ENCODE peak calls at places on chromosomes 7 and 10, in five cellular contexts. S is kidney epithelial cell, K is cardiac fibroblast, L is HepG2, T is stomach. V is an unnamed sample.
A peak's percentile ranks its signal among the peaks of the same experiment; 100 is the strongest.

GRCh38 chr7:146449625-146450024 is 333.0 kb downstream of the CNTNAP2 start:
- DNase-seq in T (no peak), S (no peak), L (no peak), K (no peak), V (no peak)

GRCh38 chr10:49605177-49605938 is 4.8 kb upstream of the SLC18A3 start:
- DNase-seq in T (peak; percentile 10), L (no peak), S (no peak), K (no peak), V (no peak)

GRCh38 chr10:76117949-76118348 is 686.5 kb downstream of the LRMDA start:
- DNase-seq in S (no peak), L (no peak), T (no peak), K (peak; percentile 71), V (no peak)

GRCh38 chr10:119489572-119490326 is 52.8 kb downstream of the RGS10 start:
- DNase-seq in S (no peak), T (peak; percentile 36), L (peak; percentile 16), K (peak; percentile 49), V (no peak)

GRCh38 chr10:107552963-107553362 is 388.5 kb upstream of the SORCS1 start:
- DNase-seq in T (no peak), L (no peak), S (no peak), K (no peak), V (no peak)

GRCh38 chr10:8128511-8128910 is 74.0 kb downstream of the GATA3 start:
- DNase-seq in K (no peak), S (no peak), T (no peak), L (no peak), V (peak; percentile 65)

GRCh38 chr10:26550774-26551526 is 112.8 kb downstream of the APBB1IP start:
- DNase-seq in K (no peak), S (no peak), T (no peak), L (peak; percentile 27), V (no peak)

GRCh38 chr10:51273572-51273971 is 199.3 kb downstream of the PRKG1 start:
- DNase-seq in K (no peak), L (no peak), S (no peak), T (no peak), V (no peak)

GRCh38 chr10:44930904-44931620 is 19.9 kb downstream of the TMEM72 start:
- DNase-seq in L (no peak), K (no peak), T (no peak), S (no peak), V (no peak)

GRCh38 chr10:114184276-114184675 is 5.1 kb downstream of the TDRD1 start:
- DNase-seq in S (no peak), K (no peak), L (no peak), T (no peak), V (no peak)

GRCh38 chr7:78130443-78131200 is 332.0 kb downstream of the PHTF2 start:
- DNase-seq in K (no peak), L (no peak), T (no peak), S (no peak), V (no peak)

GRCh38 chr10:7507887-7508726 is 97.3 kb upstream of the SFMBT2 start:
- DNase-seq in S (no peak), K (no peak), L (no peak), T (no peak), V (no peak)

GRCh38 chr10:103793920-103794883 is 61.2 kb downstream of the SH3PXD2A start:
- DNase-seq in T (peak; percentile 92), L (peak; percentile 99), K (no peak), S (no peak), V (peak; percentile 93)

GRCh38 chr7:89247207-89247606 is 451.7 kb upstream of the TEX47 start:
- DNase-seq in K (no peak), L (no peak), S (no peak), T (no peak), V (no peak)

GRCh38 chr10:113617086-113617485 is 46.8 kb downstream of the NRAP start:
- DNase-seq in T (no peak), S (no peak), K (no peak), L (no peak), V (no peak)

GRCh38 chr10:4816966-4817365 is 9.0 kb upstream of the AKR1E2 start:
- DNase-seq in K (no peak), S (no peak), L (no peak), T (no peak), V (no peak)

GRCh38 chr10:73758704-73759511 is 14.7 kb downstream of the SEC24C start:
- DNase-seq in L (no peak), T (no peak), K (no peak), S (no peak), V (no peak)

GRCh38 chr10:62852961-62853702 is 37.0 kb upstream of the EGR2 start:
- DNase-seq in K (no peak), L (no peak), S (no peak), T (no peak), V (no peak)

GRCh38 chr7:149223176-149223575 is 16.3 kb upstream of the ZNF212 start:
- DNase-seq in K (no peak), T (no peak), L (no peak), S (no peak), V (no peak)

GRCh38 chr7:6640246-6640721 is 3.2 kb downstream of the ZNF316 start:
- DNase-seq in K (peak; percentile 76), L (no peak), T (no peak), S (no peak), V (no peak)

GRCh38 chr10:3163879-3164278 is 8.7 kb downstream of the PITRM1 start:
- DNase-seq in K (no peak), T (no peak), L (no peak), S (no peak), V (no peak)

GRCh38 chr7:151568951-151569652 is 49.4 kb upstream of the RHEB start:
- DNase-seq in K (no peak), L (no peak), S (no peak), T (no peak), V (no peak)

GRCh38 chr10:133236411-133237240 is 1.0 kb upstream of the VENTX start:
- DNase-seq in S (no peak), T (no peak), L (no peak), K (no peak), V (no peak)

GRCh38 chr7:85447004-85447403 is 260.1 kb upstream of the SEMA3D start:
- DNase-seq in T (no peak), K (no peak), S (no peak), L (no peak), V (no peak)

GRCh38 chr7:18724311-18724710 is 228.8 kb downstream of the HDAC9 start:
- DNase-seq in S (no peak), K (peak; percentile 44), L (no peak), T (no peak), V (no peak)

GRCh38 chr7:132009778-132010177 is 453.4 kb upstream of the PODXL start:
- DNase-seq in S (no peak), K (peak; percentile 11), L (no peak), T (no peak), V (no peak)

GRCh38 chr10:35783305-35783838 is 141.3 kb upstream of the FZD8 start:
- DNase-seq in K (peak; percentile 54), S (peak; percentile 81), L (no peak), T (no peak), V (no peak)

GRCh38 chr7:94294471-94295131 is 100.1 kb upstream of the COL1A2 start:
- DNase-seq in L (no peak), S (no peak), K (no peak), T (no peak), V (no peak)

GRCh38 chr7:94296886-94297285 is 97.8 kb upstream of the COL1A2 start:
- DNase-seq in T (no peak), K (peak; percentile 50), S (no peak), L (no peak), V (no peak)

GRCh38 chr7:94298943-94299342 is 95.8 kb upstream of the COL1A2 start:
- DNase-seq in K (peak; percentile 86), T (no peak), L (no peak), S (no peak), V (no peak)

GRCh38 chr7:94297397-94297838 is 97.3 kb upstream of the COL1A2 start:
- DNase-seq in K (peak; percentile 99), L (no peak), S (no peak), T (peak; percentile 32), V (no peak)

DNA sequence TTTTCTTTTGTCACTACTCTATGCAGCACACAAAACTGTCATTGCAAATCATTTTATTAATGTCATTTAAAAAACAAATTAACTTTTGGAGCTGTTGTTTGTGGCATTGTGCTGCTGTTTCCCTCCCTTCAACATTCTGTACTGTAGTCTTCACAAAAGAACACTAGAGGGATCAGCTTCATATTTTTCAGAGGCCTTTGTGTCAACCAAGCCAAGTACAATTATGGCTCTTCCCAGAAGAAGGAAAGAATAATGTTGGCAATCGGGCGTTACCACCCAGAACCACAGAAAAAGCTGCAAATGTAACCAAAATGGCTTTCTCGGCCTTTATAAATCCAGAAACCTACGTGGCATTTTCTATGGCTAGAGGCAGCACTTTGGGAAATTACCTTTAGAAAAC is 98.9 kb upstream of the COL1A2 start:
- DNase-seq in S (no peak), T (no peak), L (peak; percentile 7), K (peak; percentile 92), V (no peak)
- TF ChIP-seq CTCF in S (peak; percentile 53), T (no peak), L (peak; percentile 32), K (peak; percentile 68), V (peak; percentile 29)

GRCh38 chr10:89536013-89536354 is 590 bp upstream of the SLC16A12 start:
- DNase-seq in T (no peak), K (no peak), S (no peak), L (no peak), V (no peak)
- H3K4me3 ChIP-seq in T (peak overlapping the region; percentile 49), K (peak overlapping the region; percentile 35), S (peak overlapping the region; percentile 54), L (no peak overlapping the region), V (no peak overlapping the region)

DNA sequence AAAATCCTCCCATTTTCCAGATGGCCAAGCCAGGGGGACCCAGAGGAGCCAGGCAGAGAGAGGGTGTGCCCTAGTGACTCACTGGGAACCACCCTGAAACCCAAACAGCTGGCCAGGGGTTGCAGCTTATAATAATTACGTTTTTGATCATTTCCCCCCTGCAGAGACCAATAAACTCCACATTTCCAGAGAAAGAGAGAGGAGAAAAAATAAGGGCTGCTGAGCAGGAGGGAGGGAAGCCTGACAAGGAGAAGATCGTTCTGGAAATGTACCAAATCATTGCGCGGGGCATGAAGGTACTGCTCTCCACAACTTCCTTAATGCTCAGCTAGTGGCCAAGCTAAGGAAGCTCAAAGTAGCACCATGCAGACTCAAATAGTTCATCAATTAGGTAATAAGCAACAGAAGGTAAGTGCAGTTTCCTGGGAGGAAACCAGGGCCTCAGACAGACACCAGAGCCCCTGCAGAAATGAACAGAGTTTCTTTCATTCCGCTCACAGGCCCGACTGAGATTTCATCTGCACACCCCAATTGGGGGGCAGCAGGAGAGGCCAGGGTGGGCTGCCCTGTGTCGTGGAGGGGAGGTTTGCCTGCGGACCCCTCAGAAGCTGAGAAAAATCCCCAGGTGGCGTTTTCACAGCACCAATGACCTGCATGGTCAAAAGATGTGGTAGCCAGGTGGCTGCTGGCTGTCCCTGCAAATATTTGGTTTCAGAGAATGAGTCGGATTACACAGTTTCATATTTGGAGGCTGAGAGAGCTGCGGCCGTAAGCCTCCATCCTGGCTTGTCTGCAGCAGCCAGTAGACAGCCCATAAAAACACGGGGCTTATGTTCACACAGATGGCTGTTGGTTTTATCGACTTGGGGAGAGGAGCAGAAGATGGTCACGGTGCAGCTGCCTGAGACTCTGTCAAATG is 153.2 kb upstream of the LYZL2 start:
- DNase-seq in T (no peak), L (no peak), S (no peak), K (peak; percentile 54), V (no peak)
- TF ChIP-seq CTCF in T (no peak), L (no peak), S (no peak), K (no peak), V (no peak)

DNA sequence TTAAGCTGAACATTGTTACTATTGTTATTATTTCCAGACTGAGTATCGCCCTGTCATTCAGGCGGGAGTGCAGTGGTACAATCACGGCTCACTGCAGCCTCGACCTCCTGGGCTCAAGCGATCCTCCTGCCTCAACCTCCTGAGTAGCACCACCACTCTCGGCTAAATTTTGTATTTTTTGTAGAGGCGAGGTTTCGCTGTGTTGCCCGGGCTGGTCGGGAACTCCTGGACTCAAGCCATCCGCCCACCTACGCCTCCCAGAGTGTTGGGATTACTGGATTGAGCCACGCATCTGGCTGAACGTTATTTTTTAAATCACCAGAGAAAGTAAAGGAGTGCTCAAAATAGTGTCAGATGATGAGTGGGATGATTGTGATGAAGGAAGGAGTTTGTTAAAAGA is 1.4 kb upstream of the HNRNPF start:
- DNase-seq in S (no peak), L (no peak), T (no peak), K (no peak), V (no peak)
- H3K4me3 ChIP-seq in S (no peak overlapping the region), L (no peak overlapping the region), T (no peak overlapping the region), K (no peak overlapping the region), V (peak overlapping the region; percentile 97)